ENCODE peak calls at places on chromosomes 4 and X, in six cellular contexts. E is breast epithelium, S is heart right ventricle, U is kidney epithelial cell, J is Caco-2, M is cardiac fibroblast. P is an unnamed sample.

GRCh38 chr4:167587361-167587760 is 353.1 kb upstream of the SPOCK3 start:
- DNase-seq in E (no peak), S (no peak), U (no peak), J (no peak), M (peak), P (peak)

GRCh38 chrX:50115973-50116372 is 84.8 kb downstream of the AKAP4 start:
- DNase-seq in E (no peak), S (no peak), U (no peak), J (no peak), M (no peak), P (no peak)

GRCh38 chr4:57410331-57411052 is 300.3 kb upstream of the IGFBP7 start:
- DNase-seq in E (no peak), S (no peak), U (no peak), J (no peak), M (no peak), P (no peak)

GRCh38 chr4:109826719-109827118 is 1.1 kb upstream of the RRH start:
- DNase-seq in E (no peak), S (no peak), U (no peak), J (no peak), M (peak), P (no peak)

GRCh38 chr4:95296052-95296451 is 252.7 kb downstream of the UNC5C start:
- DNase-seq in E (no peak), S (no peak), U (no peak), J (no peak), M (no peak), P (no peak)

GRCh38 chrX:331145-331771 is 12.7 kb upstream of the GTPBP6 start:
- DNase-seq in E (no peak), S (no peak), U (no peak), J (no peak), M (peak), P (peak)

GRCh38 chr4:173009129-173009823 is 159.3 kb upstream of the GALNT7 start:
- DNase-seq in E (no peak), S (no peak), U (no peak), J (no peak), M (peak), P (no peak)

GRCh38 chr4:47122592-47123291 is 91.4 kb downstream of the GABRB1 start:
- DNase-seq in E (no peak), S (no peak), U (peak), J (peak), M (peak), P (peak)

GRCh38 chrX:13219990-13220764 is 99.7 kb downstream of the ATXN3L start:
- DNase-seq in E (no peak), S (no peak), U (no peak), J (no peak), M (peak), P (no peak)

GRCh38 chr4:77959566-77960338 is 97.1 kb downstream of the MRPL1 start:
- DNase-seq in E (no peak), S (no peak), U (peak), J (peak), M (peak), P (peak)

GRCh38 chrX:140504371-140505324 is at the start of gene SOX3:
- DNase-seq in E (no peak), S (no peak), U (no peak), J (no peak), M (no peak), P (no peak)

GRCh38 chr4:725368-726234 is 20.0 kb downstream of the PCGF3 start:
- DNase-seq in E (no peak), S (peak), U (no peak), J (no peak), M (no peak), P (no peak)

GRCh38 chrX:150456466-150456865 is 93.3 kb downstream of the MAMLD1 start:
- DNase-seq in E (no peak), S (no peak), U (no peak), J (no peak), M (no peak), P (no peak)

GRCh38 chr4:145920205-145920604 is 18.4 kb downstream of the ZNF827 start:
- DNase-seq in E (peak), S (no peak), U (no peak), J (no peak), M (peak), P (peak)
- H3K4me3 ChIP-seq in E (peak), S (no peak), U (no peak), J (no peak), M (no peak), P (no peak)

GRCh38 chr4:14386196-14386595 is 616.1 kb upstream of the CPEB2 start:
- DNase-seq in E (no peak), S (no peak), U (no peak), J (no peak), M (peak), P (no peak)
- TF ChIP-seq CTCF in E (no peak), S (no peak), U (no peak), J (no peak), M (no peak), P (no peak)

GRCh38 chr4:8872402-8873291 is 1.0 kb upstream of the HMX1 start:
- DNase-seq in E (no peak), S (no peak), U (no peak), J (no peak), M (no peak), P (no peak)

GRCh38 chr4:8871417-8872401 is at the start of gene HMX1:
- DNase-seq in E (no peak), S (no peak), U (no peak), J (peak), M (no peak), P (peak)

GRCh38 chr4:8869002-8869878 is 2.4 kb downstream of the HMX1 start:
- DNase-seq in E (no peak), S (no peak), U (no peak), J (no peak), M (no peak), P (no peak)

GRCh38 chr4:8869879-8870646 is 1.6 kb downstream of the HMX1 start:
- DNase-seq in E (no peak), S (no peak), U (no peak), J (no peak), M (no peak), P (no peak)

GRCh38 chr4:8870647-8871416 is 807 bp downstream of the HMX1 start:
- DNase-seq in E (no peak), S (no peak), U (no peak), J (no peak), M (no peak), P (no peak)
- H3K4me3 ChIP-seq in E (peak), S (no peak), U (no peak), J (no peak), M (no peak), P (no peak)

DNA sequence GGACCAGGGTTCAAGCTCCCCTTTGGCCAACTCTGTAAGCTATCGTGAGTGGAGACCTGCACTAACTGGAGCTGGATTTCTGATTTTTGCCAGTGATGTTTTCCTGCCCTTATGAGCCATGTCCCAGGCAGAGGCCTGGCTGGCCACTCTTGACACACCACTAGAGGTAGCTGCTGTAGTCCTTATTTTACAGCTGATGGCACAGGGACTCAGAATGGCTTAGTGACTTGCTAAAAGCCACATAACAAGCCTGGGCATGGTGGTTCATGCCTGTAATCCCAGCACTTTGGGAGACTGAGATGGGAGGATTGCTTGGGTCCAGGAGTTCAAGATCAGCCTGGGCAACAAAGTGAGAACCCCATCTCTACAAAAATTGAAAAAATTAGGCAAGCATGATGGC is 33.4 kb downstream of the CYTL1 start:
- DNase-seq in E (no peak), S (no peak), U (no peak), J (no peak), M (no peak), P (peak)
- TF ChIP-seq CTCF in E (no peak), S (no peak), U (peak), J (peak), M (no peak), P (peak)

GRCh38 chrX:154542723-154543424 is 3.8 kb downstream of the G6PD start:
- DNase-seq in E (no peak), S (no peak), U (no peak), J (no peak), M (no peak), P (no peak)
- H3K4me3 ChIP-seq in E (peak), S (no peak), U (no peak), J (no peak), M (no peak), P (no peak)

DNA sequence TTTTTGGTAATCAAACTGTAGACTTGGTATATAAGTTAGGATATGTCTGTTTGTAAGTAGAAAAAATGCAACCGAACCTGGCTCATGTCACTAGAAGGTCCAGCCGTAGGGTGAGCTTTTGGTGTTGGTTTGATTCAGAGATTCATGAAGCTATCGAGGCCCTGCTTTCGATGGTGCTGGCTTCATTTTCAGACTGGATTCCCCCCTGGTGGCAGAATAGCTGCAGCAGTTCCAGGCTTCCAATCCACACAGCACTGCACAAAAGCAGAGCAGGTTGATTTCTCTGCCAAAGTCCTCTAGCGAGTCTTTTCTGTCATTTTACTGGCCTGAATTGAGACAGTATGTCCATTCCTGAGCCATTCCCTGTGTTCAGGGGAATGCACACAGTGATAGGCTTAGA is 33.1 kb downstream of the PDK3 start:
- DNase-seq in E (no peak), S (no peak), U (no peak), J (peak), M (peak), P (peak)
- TF ChIP-seq CTCF in E (no peak), S (peak), U (peak), J (peak), M (peak), P (no peak)

P was measured in foreskin fibroblast.